ENCODE peak calls at places on chromosomes 1 and 21, in five cellular contexts. E is COR-L47, H is endothelial cell, Y is AG10803, Z is kidney epithelial cell. V is an unnamed sample.

GRCh38 chr1:155591770-155592169 is 18.2 kb upstream of the MSTO1 start:
- DNase-seq in E (peak; percentile 66), H (no peak), Y (peak; percentile 71), Z (peak; percentile 29), V (no peak)

GRCh38 chr1:12480748-12481362 is 137.2 kb downstream of the DHRS3 start:
- DNase-seq in E (no peak), H (no peak), Y (peak; percentile 93), Z (peak; percentile 93), V (no peak)

GRCh38 chr1:21866629-21867009 is 54.6 kb downstream of the LDLRAD2 start:
- DNase-seq in E (no peak), H (no peak), Y (peak; percentile 12), Z (no peak), V (no peak)

GRCh38 chr1:236165238-236165981 is 23.1 kb downstream of the GPR137B start:
- DNase-seq in E (no peak), H (no peak), Y (no peak), Z (no peak), V (no peak)

GRCh38 chr1:30385246-30385940 is 338.0 kb downstream of the MATN1 start:
- DNase-seq in E (no peak), H (no peak), Y (no peak), Z (no peak), V (no peak)

GRCh38 chr1:19044975-19045831 is 88.7 kb upstream of the IFFO2 start:
- DNase-seq in E (no peak), H (no peak), Y (no peak), Z (no peak), V (no peak)

GRCh38 chr1:180909005-180909414 is 3.7 kb upstream of the KIAA1614 start:
- DNase-seq in E (no peak), H (no peak), Y (no peak), Z (no peak), V (no peak)

GRCh38 chr21:45574081-45574501 is 31.9 kb upstream of the SLC19A1 start:
- DNase-seq in E (no peak), H (no peak), Y (no peak), Z (no peak), V (no peak)

GRCh38 chr21:41255190-41255589 is 61.4 kb upstream of the FAM3B start:
- DNase-seq in E (no peak), H (no peak), Y (no peak), Z (no peak), V (no peak)

GRCh38 chr1:91404151-91405012 is at the start of gene HFM1:
- DNase-seq in E (peak; percentile 89), H (peak; percentile 81), Y (peak; percentile 64), Z (no peak), V (peak; percentile 55)

GRCh38 chr1:38004284-38005101 is 821 bp downstream of the FHL3 start:
- DNase-seq in E (no peak), H (no peak), Y (no peak), Z (no peak), V (no peak)

GRCh38 chr1:203463469-203464062 is 12.0 kb upstream of the PRELP start:
- DNase-seq in E (no peak), H (no peak), Y (peak; percentile 83), Z (no peak), V (no peak)

GRCh38 chr1:181103404-181103803 is 14.9 kb downstream of the IER5 start:
- DNase-seq in E (no peak), H (no peak), Y (no peak), Z (no peak), V (no peak)

GRCh38 chr21:42117229-42118048 is 46.3 kb downstream of the UMODL1 start:
- DNase-seq in E (peak; percentile 70), H (peak; percentile 81), Y (peak; percentile 78), Z (no peak), V (peak; percentile 48)

GRCh38 chr1:114105401-114105979 is 48.2 kb downstream of the SYT6 start:
- DNase-seq in E (no peak), H (no peak), Y (peak; percentile 7), Z (no peak), V (no peak)

GRCh38 chr21:45725844-45726200 is 82.3 kb downstream of the PCBP3 start:
- DNase-seq in E (no peak), H (no peak), Y (no peak), Z (no peak), V (no peak)

GRCh38 chr1:234862944-234863515 is 253.1 kb upstream of the IRF2BP2 start:
- DNase-seq in E (no peak), H (no peak), Y (peak; percentile 84), Z (peak; percentile 81), V (no peak)

GRCh38 chr1:231693361-231694080 is 66.9 kb downstream of the DISC1 start:
- DNase-seq in E (no peak), H (no peak), Y (no peak), Z (no peak), V (no peak)

GRCh38 chr1:159532922-159533321 is 2.9 kb downstream of the OR10J5 start:
- DNase-seq in E (no peak), H (no peak), Y (peak; percentile 1), Z (no peak), V (no peak)

GRCh38 chr1:150575072-150575489 is 4.3 kb downstream of the MCL1 start:
- DNase-seq in E (no peak), H (no peak), Y (peak; percentile 28), Z (no peak), V (no peak)

GRCh38 chr1:154208677-154209390 is 2.7 kb upstream of the CFAP141 start:
- DNase-seq in E (no peak), H (no peak), Y (no peak), Z (no peak), V (no peak)

V was measured in effector CD8-positive, alpha-beta T cell.